ENCODE peak calls at places on chromosomes 11 and 22, in ten cellular contexts. One of them, this sample, is unnamed.
A peak's percentile ranks its signal among the peaks of the same experiment; 100 is the strongest.

GRCh38 chr11:101475699-101476098 is 108.1 kb downstream of the TRPC6 start:
- DNase-seq in body of pancreas: no peak
- DNase-seq in WERI-Rb-1: no peak
- DNase-seq in neural crest cell: no peak
- DNase-seq in kidney epithelial cell: no peak
- DNase-seq in adrenal gland: no peak
- DNase-seq in K562: no peak
- DNase-seq in fibroblast of mammary gland: no peak
- DNase-seq in cardiac muscle cell: no peak
- DNase-seq in endothelial cell: no peak
- DNase-seq in this sample: no peak

GRCh38 chr11:93694586-93694985 is 33.1 kb downstream of the CEP295 start:
- DNase-seq in body of pancreas: no peak
- DNase-seq in WERI-Rb-1: no peak
- DNase-seq in neural crest cell: no peak
- DNase-seq in kidney epithelial cell: no peak
- DNase-seq in adrenal gland: no peak
- DNase-seq in K562: no peak
- DNase-seq in fibroblast of mammary gland: no peak
- DNase-seq in cardiac muscle cell: peak; percentile 21
- DNase-seq in endothelial cell: no peak
- DNase-seq in this sample: no peak

GRCh38 chr11:93028959-93029536 is 59.6 kb downstream of the MTNR1B start:
- DNase-seq in body of pancreas: no peak
- DNase-seq in WERI-Rb-1: no peak
- DNase-seq in neural crest cell: no peak
- DNase-seq in kidney epithelial cell: no peak
- DNase-seq in adrenal gland: no peak
- DNase-seq in K562: no peak
- DNase-seq in fibroblast of mammary gland: no peak
- DNase-seq in cardiac muscle cell: no peak
- DNase-seq in endothelial cell: no peak
- DNase-seq in this sample: no peak

GRCh38 chr11:65491614-65492386 is 7.0 kb upstream of the MALAT1 start:
- DNase-seq in body of pancreas: peak; percentile 89
- DNase-seq in WERI-Rb-1: peak; percentile 68
- DNase-seq in neural crest cell: no peak
- DNase-seq in kidney epithelial cell: peak; percentile 85
- DNase-seq in adrenal gland: peak; percentile 97
- DNase-seq in K562: peak; percentile 73
- DNase-seq in fibroblast of mammary gland: peak; percentile 99
- DNase-seq in cardiac muscle cell: peak; percentile 88
- DNase-seq in endothelial cell: no peak
- DNase-seq in this sample: no peak

GRCh38 chr22:39652990-39653786 is 82.6 kb downstream of the CACNA1I start:
- DNase-seq in body of pancreas: no peak
- DNase-seq in WERI-Rb-1: no peak
- DNase-seq in neural crest cell: no peak
- DNase-seq in kidney epithelial cell: no peak
- DNase-seq in adrenal gland: no peak
- DNase-seq in K562: no peak
- DNase-seq in fibroblast of mammary gland: no peak
- DNase-seq in cardiac muscle cell: no peak
- DNase-seq in endothelial cell: no peak
- DNase-seq in this sample: no peak

GRCh38 chr11:96207459-96208449 is 135.2 kb downstream of the MAML2 start:
- DNase-seq in body of pancreas: no peak
- DNase-seq in WERI-Rb-1: no peak
- DNase-seq in neural crest cell: no peak
- DNase-seq in kidney epithelial cell: no peak
- DNase-seq in adrenal gland: no peak
- DNase-seq in K562: no peak
- DNase-seq in fibroblast of mammary gland: no peak
- DNase-seq in cardiac muscle cell: peak; percentile 40
- DNase-seq in endothelial cell: peak; percentile 16
- DNase-seq in this sample: no peak

GRCh38 chr11:36540998-36541397 is 26.8 kb upstream of the RAG1 start:
- DNase-seq in body of pancreas: peak; percentile 51
- DNase-seq in WERI-Rb-1: peak; percentile 39
- DNase-seq in neural crest cell: no peak
- DNase-seq in kidney epithelial cell: no peak
- DNase-seq in adrenal gland: peak; percentile 83
- DNase-seq in K562: peak; percentile 16
- DNase-seq in fibroblast of mammary gland: peak; percentile 73
- DNase-seq in cardiac muscle cell: peak; percentile 43
- DNase-seq in endothelial cell: peak; percentile 66
- DNase-seq in this sample: no peak

GRCh38 chr11:75272821-75273301 is 32.3 kb downstream of the TPBGL start:
- DNase-seq in body of pancreas: no peak
- DNase-seq in WERI-Rb-1: no peak
- DNase-seq in neural crest cell: no peak
- DNase-seq in kidney epithelial cell: no peak
- DNase-seq in adrenal gland: no peak
- DNase-seq in K562: no peak
- DNase-seq in fibroblast of mammary gland: no peak
- DNase-seq in cardiac muscle cell: no peak
- DNase-seq in endothelial cell: no peak
- DNase-seq in this sample: no peak

GRCh38 chr11:120646206-120646605 is 134.7 kb downstream of the GRIK4 start:
- DNase-seq in body of pancreas: no peak
- DNase-seq in WERI-Rb-1: no peak
- DNase-seq in neural crest cell: no peak
- DNase-seq in kidney epithelial cell: no peak
- DNase-seq in adrenal gland: no peak
- DNase-seq in K562: peak; percentile 35
- DNase-seq in fibroblast of mammary gland: no peak
- DNase-seq in cardiac muscle cell: no peak
- DNase-seq in endothelial cell: no peak
- DNase-seq in this sample: no peak

GRCh38 chr11:78349614-78350013 is 68.0 kb downstream of the GAB2 start:
- DNase-seq in body of pancreas: no peak
- DNase-seq in WERI-Rb-1: no peak
- DNase-seq in neural crest cell: no peak
- DNase-seq in kidney epithelial cell: no peak
- DNase-seq in adrenal gland: no peak
- DNase-seq in K562: no peak
- DNase-seq in fibroblast of mammary gland: peak; percentile 40
- DNase-seq in cardiac muscle cell: no peak
- DNase-seq in endothelial cell: no peak
- DNase-seq in this sample: no peak

GRCh38 chr22:46791201-46791731 is 28.8 kb downstream of the TBC1D22A start:
- DNase-seq in body of pancreas: peak; percentile 45
- DNase-seq in WERI-Rb-1: no peak
- DNase-seq in neural crest cell: no peak
- DNase-seq in kidney epithelial cell: no peak
- DNase-seq in adrenal gland: peak; percentile 78
- DNase-seq in K562: no peak
- DNase-seq in fibroblast of mammary gland: peak; percentile 83
- DNase-seq in cardiac muscle cell: peak; percentile 59
- DNase-seq in endothelial cell: no peak
- DNase-seq in this sample: no peak

DNA sequence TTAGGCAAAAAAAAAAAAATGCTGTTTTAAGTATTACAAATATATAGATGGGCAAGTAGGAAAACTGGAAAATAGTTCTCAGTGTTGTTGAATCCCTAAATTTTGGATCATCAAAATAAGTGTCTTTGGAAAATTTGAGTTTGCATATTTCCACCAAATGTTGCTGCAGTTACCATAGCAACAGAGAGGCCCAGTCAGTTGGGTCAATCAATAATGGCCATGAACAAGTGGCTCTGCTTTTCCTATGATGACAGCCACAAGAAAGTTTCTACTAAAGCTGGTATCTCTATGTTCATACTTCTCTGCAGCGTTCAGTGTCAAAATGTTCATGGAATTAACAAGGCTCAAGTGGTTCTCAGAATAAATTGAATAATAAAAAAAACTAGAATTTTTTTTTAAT is 79.1 kb downstream of the SERGEF start:
- DNase-seq in body of pancreas: no peak
- DNase-seq in WERI-Rb-1: no peak
- DNase-seq in neural crest cell: no peak
- DNase-seq in kidney epithelial cell: no peak
- DNase-seq in adrenal gland: no peak
- DNase-seq in K562: peak; percentile 31
- DNase-seq in fibroblast of mammary gland: no peak
- DNase-seq in cardiac muscle cell: no peak
- DNase-seq in endothelial cell: no peak
- DNase-seq in this sample: no peak
- TF ChIP-seq CTCF in body of pancreas: no peak
- TF ChIP-seq CTCF in WERI-Rb-1: no peak
- TF ChIP-seq CTCF in neural crest cell: no peak
- TF ChIP-seq CTCF in kidney epithelial cell: no peak
- TF ChIP-seq CTCF in adrenal gland: no peak
- TF ChIP-seq CTCF in K562: no peak
- TF ChIP-seq CTCF in fibroblast of mammary gland: no peak
- TF ChIP-seq CTCF in cardiac muscle cell: no peak
- TF ChIP-seq CTCF in endothelial cell: no peak
- TF ChIP-seq CTCF in this sample: no peak

DNA sequence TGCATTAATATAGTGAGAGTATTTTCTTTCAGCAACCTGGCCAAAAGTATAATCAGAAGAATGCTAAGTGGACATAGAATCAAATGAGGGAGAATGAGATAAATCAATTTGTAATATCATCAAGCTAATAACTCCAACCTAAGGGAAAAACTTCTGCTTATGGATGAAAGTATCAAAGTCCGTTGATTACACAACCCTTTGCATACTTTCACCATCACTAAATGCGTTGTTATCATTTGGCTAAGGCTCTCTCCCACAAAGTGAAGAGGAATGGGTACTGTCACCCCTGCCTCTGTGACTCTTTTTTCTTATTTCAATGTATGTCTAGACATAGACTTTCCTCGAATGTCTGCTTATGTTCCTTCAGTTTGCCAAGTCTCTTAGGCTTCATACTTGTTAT is 16.4 kb upstream of the CASP4 start:
- DNase-seq in body of pancreas: no peak
- DNase-seq in WERI-Rb-1: no peak
- DNase-seq in neural crest cell: no peak
- DNase-seq in kidney epithelial cell: no peak
- DNase-seq in adrenal gland: no peak
- DNase-seq in K562: no peak
- DNase-seq in fibroblast of mammary gland: no peak
- DNase-seq in cardiac muscle cell: peak; percentile 18
- DNase-seq in endothelial cell: no peak
- DNase-seq in this sample: no peak
- TF ChIP-seq CTCF in body of pancreas: no peak
- TF ChIP-seq CTCF in WERI-Rb-1: no peak
- TF ChIP-seq CTCF in neural crest cell: no peak
- TF ChIP-seq CTCF in kidney epithelial cell: no peak
- TF ChIP-seq CTCF in adrenal gland: no peak
- TF ChIP-seq CTCF in K562: no peak
- TF ChIP-seq CTCF in fibroblast of mammary gland: no peak
- TF ChIP-seq CTCF in cardiac muscle cell: no peak
- TF ChIP-seq CTCF in endothelial cell: no peak
- TF ChIP-seq CTCF in this sample: no peak

GRCh38 chr11:114196994-114197702 is 99.1 kb upstream of the NNMT start:
- DNase-seq in body of pancreas: no peak
- DNase-seq in WERI-Rb-1: no peak
- DNase-seq in neural crest cell: no peak
- DNase-seq in kidney epithelial cell: no peak
- DNase-seq in adrenal gland: no peak
- DNase-seq in K562: no peak
- DNase-seq in fibroblast of mammary gland: peak; percentile 61
- DNase-seq in cardiac muscle cell: no peak
- DNase-seq in endothelial cell: no peak
- DNase-seq in this sample: no peak

GRCh38 chr11:114197799-114198500 is 98.2 kb upstream of the NNMT start:
- DNase-seq in body of pancreas: peak; percentile 88
- DNase-seq in WERI-Rb-1: no peak
- DNase-seq in neural crest cell: no peak
- DNase-seq in kidney epithelial cell: peak; percentile 29
- DNase-seq in adrenal gland: peak; percentile 95
- DNase-seq in K562: no peak
- DNase-seq in fibroblast of mammary gland: peak; percentile 100
- DNase-seq in cardiac muscle cell: peak; percentile 98
- DNase-seq in endothelial cell: no peak
- DNase-seq in this sample: no peak

GRCh38 chr11:114193730-114194674 is 102.2 kb upstream of the NNMT start:
- DNase-seq in body of pancreas: no peak
- DNase-seq in WERI-Rb-1: no peak
- DNase-seq in neural crest cell: no peak
- DNase-seq in kidney epithelial cell: no peak
- DNase-seq in adrenal gland: peak; percentile 53
- DNase-seq in K562: no peak
- DNase-seq in fibroblast of mammary gland: peak; percentile 49
- DNase-seq in cardiac muscle cell: peak; percentile 37
- DNase-seq in endothelial cell: no peak
- DNase-seq in this sample: no peak

GRCh38 chr11:114199051-114199450 is 97.1 kb upstream of the NNMT start:
- DNase-seq in body of pancreas: no peak
- DNase-seq in WERI-Rb-1: no peak
- DNase-seq in neural crest cell: no peak
- DNase-seq in kidney epithelial cell: no peak
- DNase-seq in adrenal gland: no peak
- DNase-seq in K562: no peak
- DNase-seq in fibroblast of mammary gland: no peak
- DNase-seq in cardiac muscle cell: no peak
- DNase-seq in endothelial cell: no peak
- DNase-seq in this sample: no peak

DNA sequence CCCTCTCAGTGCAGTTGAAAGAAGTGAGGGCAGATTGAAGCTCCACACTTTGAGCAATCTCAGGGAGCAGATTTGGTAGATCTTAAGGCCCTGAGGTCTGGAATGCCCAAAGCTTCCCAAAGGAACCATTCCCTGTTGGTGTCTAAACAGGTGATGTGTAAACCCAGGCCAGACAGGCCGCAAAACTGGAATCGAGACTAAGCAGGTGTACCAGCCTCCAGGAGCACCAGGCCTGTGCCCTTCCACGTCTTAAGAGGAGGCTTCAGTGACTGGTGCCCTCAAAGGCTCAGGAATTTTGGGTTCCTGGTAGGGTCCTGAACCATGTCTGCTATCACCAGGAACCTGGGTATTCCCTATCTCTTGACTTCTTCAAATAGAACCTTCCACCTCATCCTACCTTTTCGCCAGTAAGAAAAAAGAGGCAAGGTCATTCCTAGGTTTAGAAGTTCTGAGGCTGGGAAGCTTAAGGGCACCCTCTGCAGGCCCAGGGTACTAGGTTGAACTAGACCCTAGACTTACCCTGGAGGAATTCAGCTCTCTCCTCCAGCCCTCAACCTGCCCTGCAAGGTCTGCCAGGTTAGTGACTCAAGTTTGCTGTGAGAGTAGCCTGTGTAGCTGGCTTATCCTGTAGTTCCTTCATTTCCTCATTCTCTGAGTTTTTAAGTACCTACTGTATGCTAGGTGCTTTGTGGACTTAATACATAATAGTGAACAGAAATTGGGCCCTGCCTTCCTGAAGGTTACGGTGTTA is 100.0 kb upstream of the NNMT start:
- DNase-seq in body of pancreas: peak; percentile 52
- DNase-seq in WERI-Rb-1: no peak
- DNase-seq in neural crest cell: no peak
- DNase-seq in kidney epithelial cell: no peak
- DNase-seq in adrenal gland: peak; percentile 48
- DNase-seq in K562: no peak
- DNase-seq in fibroblast of mammary gland: peak; percentile 52
- DNase-seq in cardiac muscle cell: no peak
- DNase-seq in endothelial cell: no peak
- DNase-seq in this sample: no peak
- TF ChIP-seq CTCF in body of pancreas: no peak
- TF ChIP-seq CTCF in WERI-Rb-1: peak; percentile 14
- TF ChIP-seq CTCF in neural crest cell: no peak
- TF ChIP-seq CTCF in kidney epithelial cell: no peak
- TF ChIP-seq CTCF in adrenal gland: no peak
- TF ChIP-seq CTCF in K562: peak; percentile 43
- TF ChIP-seq CTCF in fibroblast of mammary gland: no peak
- TF ChIP-seq CTCF in cardiac muscle cell: no peak
- TF ChIP-seq CTCF in endothelial cell: no peak
- TF ChIP-seq CTCF in this sample: no peak

GRCh38 chr11:134978388-134979088 is 566.5 kb upstream of the B3GAT1 start:
- DNase-seq in body of pancreas: no peak
- DNase-seq in WERI-Rb-1: no peak
- DNase-seq in neural crest cell: no peak
- DNase-seq in kidney epithelial cell: no peak
- DNase-seq in adrenal gland: no peak
- DNase-seq in K562: peak; percentile 17
- DNase-seq in fibroblast of mammary gland: no peak
- DNase-seq in cardiac muscle cell: no peak
- DNase-seq in endothelial cell: no peak
- DNase-seq in this sample: no peak
- TF ChIP-seq CTCF in body of pancreas: no peak
- TF ChIP-seq CTCF in WERI-Rb-1: peak; percentile 29
- TF ChIP-seq CTCF in neural crest cell: no peak
- TF ChIP-seq CTCF in kidney epithelial cell: no peak
- TF ChIP-seq CTCF in adrenal gland: no peak
- TF ChIP-seq CTCF in K562: peak; percentile 41
- TF ChIP-seq CTCF in fibroblast of mammary gland: no peak
- TF ChIP-seq CTCF in cardiac muscle cell: no peak
- TF ChIP-seq CTCF in endothelial cell: no peak
- TF ChIP-seq CTCF in this sample: no peak